ENCODE peak calls at places on chromosomes 13 and 19, in four cellular contexts. L is NB4, V is adrenal gland, O is spleen. C is an unnamed sample.

GRCh38 chr19:55342044-55342531 is 2.4 kb downstream of the KMT5C start:
- DNase-seq in L (no peak), V (no peak), O (no peak), C (no peak)

GRCh38 chr13:44117351-44117750 is 237.6 kb downstream of the LACC1 start:
- DNase-seq in L (peak; percentile 78), V (no peak), O (no peak), C (no peak)

GRCh38 chr19:10501971-10502523 is 1.1 kb downstream of the KEAP1 start:
- DNase-seq in L (peak; percentile 86), O (peak; percentile 90), V (peak; percentile 82), C (peak; percentile 99)

GRCh38 chr19:19452241-19453128 is 47.0 kb downstream of the GATAD2A start:
- DNase-seq in L (no peak), V (no peak), O (no peak), C (no peak)

GRCh38 chr19:52028027-52028779 is at the start of gene ZNF614:
- DNase-seq in V (peak; percentile 88), L (peak; percentile 92), O (peak; percentile 97), C (peak; percentile 69)

GRCh38 chr19:11405846-11406643 is 13.1 kb downstream of the RGL3 start:
- DNase-seq in O (peak; percentile 80), V (no peak), L (no peak), C (no peak)

GRCh38 chr13:21637296-21637695 is 33.3 kb upstream of the MICU2 start:
- DNase-seq in O (peak; percentile 76), L (peak; percentile 87), V (peak; percentile 53), C (peak; percentile 12)

GRCh38 chr19:44925114-44925891 is 10.9 kb downstream of the APOC1 start:
- DNase-seq in V (peak; percentile 97), L (peak; percentile 76), O (peak; percentile 85), C (peak; percentile 47)

GRCh38 chr13:23984541-23984940 is 87.2 kb upstream of the C1QTNF9B start:
- DNase-seq in V (no peak), O (no peak), L (no peak), C (peak; percentile 81)

GRCh38 chr19:38727868-38728660 is 16.2 kb downstream of the CAPN12 start:
- DNase-seq in L (no peak), O (peak; percentile 70), V (peak; percentile 89), C (peak; percentile 5)

GRCh38 chr13:93726173-93727019 is 499.8 kb downstream of the GPC6 start:
- DNase-seq in L (no peak), O (no peak), V (no peak), C (no peak)

GRCh38 chr19:22327321-22327720 is 41.1 kb downstream of the ZNF729 start:
- DNase-seq in O (no peak), V (no peak), L (no peak), C (no peak)

GRCh38 chr13:61954092-61954491 is 538.4 kb upstream of the PCDH20 start:
- DNase-seq in O (no peak), L (peak; percentile 47), V (no peak), C (no peak)

GRCh38 chr13:31731923-31732322 is 7.4 kb upstream of the RXFP2 start:
- DNase-seq in V (no peak), L (no peak), O (no peak), C (no peak)

GRCh38 chr13:35987572-35988513 is 143.3 kb downstream of the DCLK1 start:
- DNase-seq in V (no peak), L (no peak), O (no peak), C (no peak)

GRCh38 chr13:109699628-109700071 is 86.7 kb downstream of the IRS2 start:
- DNase-seq in L (peak; percentile 63), O (no peak), V (no peak), C (no peak)

GRCh38 chr13:94902722-94903407 is 190.5 kb upstream of the SOX21 start:
- DNase-seq in V (no peak), L (no peak), O (no peak), C (no peak)

GRCh38 chr19:47469719-47470118 is 2.0 kb downstream of the SLC8A2 start:
- DNase-seq in V (no peak), O (no peak), L (no peak), C (no peak)

GRCh38 chr19:6828698-6829633 is 56.5 kb downstream of the VAV1 start:
- DNase-seq in V (no peak), O (no peak), L (peak; percentile 49), C (no peak)

GRCh38 chr13:110055089-110055488 is 251.9 kb downstream of the COL4A1 start:
- DNase-seq in O (no peak), L (no peak), V (no peak), C (no peak)

GRCh38 chr13:26022538-26023292 is 29.1 kb downstream of the SHISA2 start:
- DNase-seq in L (peak; percentile 19), V (peak; percentile 80), O (no peak), C (peak; percentile 78)

GRCh38 chr13:35086667-35087066 is 144.6 kb downstream of the NBEA start:
- DNase-seq in V (no peak), L (no peak), O (no peak), C (no peak)

GRCh38 chr19:13987101-13987890 is 18.8 kb downstream of the RFX1 start:
- DNase-seq in V (peak; percentile 67), O (peak; percentile 88), L (peak; percentile 53), C (peak; percentile 36)

GRCh38 chr13:50629497-50629896 is 214.0 kb downstream of the DLEU7 start:
- DNase-seq in L (no peak), O (no peak), V (no peak), C (no peak)

GRCh38 chr13:43573361-43573740 is 213.4 kb downstream of the ENOX1 start:
- DNase-seq in O (no peak), L (no peak), V (no peak), C (no peak)

GRCh38 chr13:113579686-113580085 is 4.9 kb upstream of the TFDP1 start:
- DNase-seq in L (no peak), O (peak; percentile 31), V (no peak), C (no peak)

GRCh38 chr19:3250675-3251074 is 26.2 kb downstream of the CELF5 start:
- DNase-seq in V (no peak), L (peak; percentile 37), O (no peak), C (peak; percentile 7)

GRCh38 chr13:110521946-110522345 is 39.6 kb downstream of the RAB20 start:
- DNase-seq in O (no peak), L (peak; percentile 99), V (no peak), C (no peak)

GRCh38 chr13:110593430-110594130 is 21.8 kb upstream of the NAXD start:
- DNase-seq in V (peak; percentile 33), L (peak; percentile 78), O (no peak), C (peak; percentile 37)

GRCh38 chr13:80276371-80277289 is 64.3 kb downstream of the SPRY2 start:
- DNase-seq in L (peak; percentile 49), O (no peak), V (peak; percentile 20), C (no peak)

DNA sequence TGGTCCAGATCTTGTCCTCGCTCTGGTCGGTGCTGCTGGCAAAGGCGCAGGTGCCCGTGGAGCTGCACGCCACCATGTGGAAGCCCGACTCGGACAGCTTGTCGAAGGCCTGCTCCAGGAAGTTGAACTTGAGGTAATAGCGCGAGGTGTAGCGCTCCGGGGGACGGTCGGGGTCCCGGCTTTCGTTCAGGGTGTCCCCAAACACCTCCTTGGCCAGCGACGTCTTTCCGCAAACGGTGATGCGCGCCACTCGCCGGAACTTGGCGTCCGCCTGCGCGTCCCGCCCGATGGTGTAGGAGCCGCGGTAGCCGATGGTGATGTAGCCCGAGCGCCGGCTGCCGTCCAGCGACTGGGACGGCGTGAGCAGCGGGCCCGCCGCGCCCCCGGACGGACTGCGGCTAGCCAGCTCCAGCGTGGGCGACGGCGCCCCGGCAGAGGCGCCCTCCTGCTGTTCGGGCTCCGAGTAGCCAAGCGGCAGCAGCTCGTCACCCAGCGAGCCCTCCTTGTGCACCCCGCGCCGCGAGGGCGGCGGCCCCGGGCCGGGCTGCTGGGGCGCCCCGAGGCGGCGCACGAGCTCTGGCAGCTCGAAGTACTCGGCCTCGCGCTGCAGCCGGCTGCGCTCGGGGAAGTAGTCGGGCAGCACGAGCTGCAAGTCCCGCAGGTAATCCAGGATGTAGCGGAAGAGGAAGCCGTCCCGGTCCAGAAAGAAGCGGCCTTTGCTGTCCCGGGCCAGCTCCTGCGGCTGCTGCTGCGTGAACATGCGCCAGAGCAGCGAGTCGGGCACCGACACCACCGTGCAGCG is 801 bp downstream of the KCTD12 start:
- DNase-seq in L (peak; percentile 74), V (peak; percentile 76), O (peak; percentile 94), C (peak; percentile 73)
- TF ChIP-seq POLR2A in L (no peak), V (no peak), O (no peak), C (no peak)

DNA sequence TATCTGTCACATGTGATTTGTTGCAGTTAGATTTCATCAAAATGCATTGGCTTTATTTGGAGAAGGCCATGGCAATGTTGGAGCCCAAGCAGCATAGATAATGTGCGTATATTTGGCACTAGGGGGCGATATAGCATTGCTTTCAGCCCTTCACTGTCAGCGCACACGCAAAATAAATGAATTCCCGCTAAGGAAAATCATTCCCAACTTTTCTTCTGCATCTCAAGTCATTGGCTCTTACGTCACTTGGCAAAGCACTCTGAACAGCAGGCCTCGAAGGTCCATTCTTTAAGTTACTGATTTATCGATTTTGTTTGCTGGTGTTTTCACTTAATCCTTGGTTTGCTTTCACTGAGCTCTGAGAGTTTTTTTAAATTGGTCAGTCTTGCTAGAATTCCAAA is 97.9 kb upstream of the IPO5 start:
- DNase-seq in L (peak; percentile 65), V (peak; percentile 52), O (no peak), C (peak; percentile 58)
- TF ChIP-seq POLR2A in L (no peak), V (no peak), O (no peak), C (no peak)

GRCh38 chr19:36150586-36150985 is 1.7 kb downstream of the COX7A1 start:
- DNase-seq in V (no peak), O (no peak), L (no peak), C (no peak)

GRCh38 chr19:36152886-36153525 is 759 bp upstream of the COX7A1 start:
- DNase-seq in L (no peak), O (peak; percentile 20), V (no peak), C (no peak)

GRCh38 chr19:36149673-36150406 is 2.4 kb downstream of the COX7A1 start:
- DNase-seq in O (no peak), L (no peak), V (no peak), C (no peak)

GRCh38 chr19:36151144-36152051 is 849 bp downstream of the COX7A1 start:
- DNase-seq in V (peak; percentile 69), L (no peak), O (peak; percentile 81), C (peak; percentile 41)

GRCh38 chr19:36152061-36152885 is at the start of gene COX7A1:
- DNase-seq in O (peak; percentile 87), V (peak; percentile 86), L (no peak), C (peak; percentile 58)
- TF ChIP-seq POLR2A in O (no peak), V (peak; percentile 40), L (no peak), C (peak; percentile 27)

GRCh38 chr19:35775298-35776101 is at the start of gene ARHGAP33:
- DNase-seq in V (peak; percentile 99), O (peak; percentile 99), L (peak; percentile 90), C (peak; percentile 99)
- TF ChIP-seq POLR2A in V (no peak), O (no peak), L (peak; percentile 41), C (no peak)

GRCh38 chr19:48836089-48837017 is at the start of gene HSD17B14:
- DNase-seq in V (peak; percentile 69), O (no peak), L (no peak), C (no peak)
- TF ChIP-seq POLR2A in V (no peak), O (no peak), L (no peak), C (peak; percentile 3)

GRCh38 chr19:5782945-5783919 is 1.3 kb downstream of the PRR22 start:
- DNase-seq in V (no peak), L (no peak), O (no peak), C (no peak)
- TF ChIP-seq POLR2A in V (no peak), L (no peak), O (no peak), C (no peak)